ENCODE peak calls at places on chromosomes 11 and 22, in four cellular contexts. G is activated effector memory CD4-positive, alpha-beta T cell treated with anti-CD3 and anti-CD28 coated beads, Interleukin-2, amount 50 U/mL, for 16 hours; H is DMS153; M is MV-4-11. N is an unnamed sample.

GRCh38 chr11:15307600-15307999 is 192.9 kb downstream of the INSC start:
- DNase-seq in G (no peak), H (no peak), M (no peak), N (no peak)

GRCh38 chr11:66720223-66720898 is 8.7 kb downstream of the SPTBN2 start:
- DNase-seq in H (peak), M (peak), G (peak), N (peak)

GRCh38 chr11:94504689-94505293 is 7.5 kb upstream of the C11orf97 start:
- DNase-seq in G (no peak), M (peak), H (no peak), N (no peak)

GRCh38 chr11:44949160-44950035 is 1.3 kb downstream of the TP53I11 start:
- DNase-seq in H (no peak), G (peak), M (peak), N (no peak)

GRCh38 chr11:93861808-93862207 is 11.4 kb upstream of the VSTM5 start:
- DNase-seq in H (no peak), M (no peak), G (no peak), N (no peak)

GRCh38 chr11:17638311-17638710 is 81.1 kb upstream of the MYOD1 start:
- DNase-seq in G (no peak), H (no peak), M (no peak), N (no peak)

GRCh38 chr22:23534851-23535717 is 45.0 kb downstream of the IGLL1 start:
- DNase-seq in M (no peak), G (peak), H (no peak), N (no peak)

GRCh38 chr22:19173047-19174035 is 5.2 kb downstream of the SLC25A1 start:
- DNase-seq in G (no peak), H (no peak), M (no peak), N (no peak)

GRCh38 chr22:20965888-20966855 is 883 bp upstream of the AIFM3 start:
- DNase-seq in G (no peak), M (no peak), H (no peak), N (no peak)

GRCh38 chr11:114059984-114060401 is 482 bp downstream of the ZBTB16 start:
- DNase-seq in H (no peak), M (peak), G (peak), N (no peak)

GRCh38 chr22:43923631-43924548 is at the start of gene PNPLA3:
- DNase-seq in G (peak), H (peak), M (peak), N (peak)

GRCh38 chr22:27748355-27749168 is 53.0 kb downstream of the MN1 start:
- DNase-seq in G (no peak), H (no peak), M (peak), N (peak)

GRCh38 chr22:31102441-31103081 is 4.8 kb downstream of the SELENOM start:
- DNase-seq in H (no peak), G (no peak), M (peak), N (peak)

GRCh38 chr11:44611687-44612437 is 46.4 kb downstream of the CD82 start:
- DNase-seq in M (no peak), G (peak), H (no peak), N (no peak)

GRCh38 chr11:32870676-32871075 is 21.9 kb upstream of the QSER1 start:
- DNase-seq in M (no peak), G (peak), H (peak), N (no peak)

GRCh38 chr11:59689015-59689414 is 20.2 kb upstream of the PATL1 start:
- DNase-seq in G (no peak), M (no peak), H (no peak), N (no peak)

GRCh38 chr11:73139476-73140198 is 2.5 kb downstream of the FCHSD2 start:
- DNase-seq in H (no peak), G (no peak), M (no peak), N (no peak)

N was measured in skeletal muscle cell.